ENCODE peak calls at places on chromosome 20, in eight cellular contexts. One of them, this sample, is unnamed.

GRCh38 chr20:16368645-16369292 is 204.5 kb downstream of the KIF16B start:
- DNase-seq in GM23338: peak; percentile 23
- DNase-seq in upper lobe of left lung: no peak
- DNase-seq in Panc1: peak; percentile 7
- DNase-seq in ascending aorta: no peak
- DNase-seq in GM12878: no peak
- DNase-seq in K562: no peak
- DNase-seq in stomach: no peak
- DNase-seq in this sample: no peak

GRCh38 chr20:53023717-53024116 is 51.6 kb downstream of the TSHZ2 start:
- DNase-seq in K562: no peak
- DNase-seq in GM12878: no peak
- DNase-seq in GM23338: no peak
- DNase-seq in ascending aorta: no peak
- DNase-seq in Panc1: no peak
- DNase-seq in stomach: no peak
- DNase-seq in upper lobe of left lung: no peak
- DNase-seq in this sample: no peak

GRCh38 chr20:61494763-61495595 is 242.9 kb downstream of the CDH4 start:
- DNase-seq in stomach: no peak
- DNase-seq in upper lobe of left lung: no peak
- DNase-seq in Panc1: no peak
- DNase-seq in ascending aorta: no peak
- DNase-seq in GM23338: no peak
- DNase-seq in K562: no peak
- DNase-seq in GM12878: no peak
- DNase-seq in this sample: no peak

GRCh38 chr20:19583532-19584175 is 174.4 kb upstream of the RIN2 start:
- DNase-seq in upper lobe of left lung: peak; percentile 77
- DNase-seq in Panc1: peak; percentile 8
- DNase-seq in GM23338: peak; percentile 91
- DNase-seq in stomach: peak; percentile 85
- DNase-seq in GM12878: no peak
- DNase-seq in K562: peak; percentile 56
- DNase-seq in ascending aorta: peak; percentile 82
- DNase-seq in this sample: peak; percentile 87

GRCh38 chr20:23144856-23145255 is 58.7 kb upstream of the CD93 start:
- DNase-seq in ascending aorta: no peak
- DNase-seq in upper lobe of left lung: no peak
- DNase-seq in K562: no peak
- DNase-seq in GM23338: no peak
- DNase-seq in Panc1: no peak
- DNase-seq in stomach: no peak
- DNase-seq in GM12878: no peak
- DNase-seq in this sample: no peak

GRCh38 chr20:53157443-53158408 is 185.6 kb downstream of the TSHZ2 start:
- DNase-seq in Panc1: peak; percentile 13
- DNase-seq in ascending aorta: no peak
- DNase-seq in GM23338: peak; percentile 91
- DNase-seq in upper lobe of left lung: peak; percentile 39
- DNase-seq in stomach: peak; percentile 51
- DNase-seq in K562: peak; percentile 79
- DNase-seq in GM12878: no peak
- DNase-seq in this sample: peak; percentile 70

GRCh38 chr20:4046311-4046924 is 31.1 kb upstream of the RNF24 start:
- DNase-seq in stomach: no peak
- DNase-seq in upper lobe of left lung: peak; percentile 17
- DNase-seq in K562: no peak
- DNase-seq in GM12878: no peak
- DNase-seq in Panc1: no peak
- DNase-seq in ascending aorta: peak; percentile 35
- DNase-seq in GM23338: no peak
- DNase-seq in this sample: no peak

GRCh38 chr20:62708591-62709536 is at the start of gene NTSR1:
- DNase-seq in stomach: no peak
- DNase-seq in ascending aorta: no peak
- DNase-seq in upper lobe of left lung: no peak
- DNase-seq in Panc1: no peak
- DNase-seq in GM23338: peak; percentile 73
- DNase-seq in K562: no peak
- DNase-seq in GM12878: no peak
- DNase-seq in this sample: no peak

GRCh38 chr20:3150908-3151307 is 8.8 kb downstream of the FASTKD5 start:
- DNase-seq in GM12878: no peak
- DNase-seq in upper lobe of left lung: no peak
- DNase-seq in stomach: no peak
- DNase-seq in ascending aorta: no peak
- DNase-seq in K562: no peak
- DNase-seq in Panc1: no peak
- DNase-seq in GM23338: no peak
- DNase-seq in this sample: no peak

GRCh38 chr20:3798405-3798768 is 2.3 kb downstream of the CDC25B start:
- DNase-seq in stomach: no peak
- DNase-seq in GM12878: no peak
- DNase-seq in ascending aorta: no peak
- DNase-seq in GM23338: no peak
- DNase-seq in upper lobe of left lung: no peak
- DNase-seq in K562: no peak
- DNase-seq in Panc1: no peak
- DNase-seq in this sample: no peak

GRCh38 chr20:910132-910839 is 5.8 kb downstream of the ANGPT4 start:
- DNase-seq in ascending aorta: peak; percentile 60
- DNase-seq in GM23338: no peak
- DNase-seq in stomach: no peak
- DNase-seq in GM12878: no peak
- DNase-seq in Panc1: no peak
- DNase-seq in upper lobe of left lung: no peak
- DNase-seq in K562: no peak
- DNase-seq in this sample: no peak

GRCh38 chr20:61313396-61313795 is 61.3 kb downstream of the CDH4 start:
- DNase-seq in stomach: no peak
- DNase-seq in GM12878: no peak
- DNase-seq in Panc1: no peak
- DNase-seq in upper lobe of left lung: no peak
- DNase-seq in GM23338: no peak
- DNase-seq in ascending aorta: no peak
- DNase-seq in K562: no peak
- DNase-seq in this sample: no peak

DNA sequence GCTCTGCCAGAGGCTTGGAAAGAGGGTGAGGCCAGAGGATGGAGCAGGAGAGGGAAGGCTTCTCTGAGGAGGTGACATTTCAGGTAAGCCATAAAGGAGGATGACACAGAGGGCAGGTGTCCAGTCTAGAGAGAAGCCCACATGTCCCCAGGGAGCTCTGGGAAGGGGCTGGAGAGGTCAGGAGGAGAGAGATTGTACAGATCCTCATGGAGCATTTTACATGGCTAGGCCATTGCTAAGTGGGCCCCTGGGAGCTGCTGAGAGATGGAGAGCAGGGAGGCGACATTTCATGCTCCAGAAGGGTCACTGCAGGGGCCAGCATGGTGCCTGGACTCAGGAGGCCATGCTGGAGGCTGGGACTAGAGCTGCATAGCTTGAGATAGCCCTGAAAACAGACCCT is 124.5 kb downstream of the TOX2 start:
- DNase-seq in GM12878: no peak
- DNase-seq in ascending aorta: peak; percentile 40
- DNase-seq in stomach: peak; percentile 15
- DNase-seq in upper lobe of left lung: no peak
- DNase-seq in Panc1: no peak
- DNase-seq in K562: no peak
- DNase-seq in GM23338: no peak
- DNase-seq in this sample: no peak
- H3K4me3 ChIP-seq in GM12878: no peak overlapping the region
- H3K4me3 ChIP-seq in ascending aorta: no peak overlapping the region
- H3K4me3 ChIP-seq in stomach: no peak overlapping the region
- H3K4me3 ChIP-seq in upper lobe of left lung: no peak overlapping the region
- H3K4me3 ChIP-seq in Panc1: no peak overlapping the region
- H3K4me3 ChIP-seq in K562: no peak overlapping the region
- H3K4me3 ChIP-seq in GM23338: no peak overlapping the region
- H3K4me3 ChIP-seq in this sample: no peak overlapping the region

GRCh38 chr20:41152108-41152757 is 14.9 kb downstream of the PLCG1 start:
- DNase-seq in ascending aorta: no peak
- DNase-seq in stomach: no peak
- DNase-seq in upper lobe of left lung: no peak
- DNase-seq in GM12878: no peak
- DNase-seq in GM23338: no peak
- DNase-seq in K562: no peak
- DNase-seq in Panc1: no peak
- DNase-seq in this sample: no peak
- H3K4me1 ChIP-seq in ascending aorta: peaks cover 38% of the 10 kb centered on the region
- H3K4me1 ChIP-seq in stomach: peaks cover 100% of the 10 kb centered on the region
- H3K4me1 ChIP-seq in upper lobe of left lung: peaks cover 98% of the 10 kb centered on the region
- H3K4me1 ChIP-seq in GM12878: peaks cover 39% of the 10 kb centered on the region
- H3K4me1 ChIP-seq in GM23338: peaks cover 11% of the 10 kb centered on the region
- H3K4me1 ChIP-seq in K562: peaks cover 23% of the 10 kb centered on the region
- H3K4me1 ChIP-seq in Panc1: no peaks in the 10 kb centered on the region
- H3K4me1 ChIP-seq in this sample: peaks cover 88% of the 10 kb centered on the region

GRCh38 chr20:25022680-25023079 is 30.1 kb upstream of the APMAP start:
- DNase-seq in GM12878: no peak
- DNase-seq in upper lobe of left lung: peak; percentile 79
- DNase-seq in ascending aorta: peak; percentile 63
- DNase-seq in K562: no peak
- DNase-seq in GM23338: no peak
- DNase-seq in stomach: peak; percentile 92
- DNase-seq in Panc1: no peak
- DNase-seq in this sample: peak; percentile 89
- TF ChIP-seq CTCF in GM12878: no peak
- TF ChIP-seq CTCF in upper lobe of left lung: no peak
- TF ChIP-seq CTCF in ascending aorta: no peak
- TF ChIP-seq CTCF in K562: no peak
- TF ChIP-seq CTCF in GM23338: no peak
- TF ChIP-seq CTCF in stomach: no peak
- TF ChIP-seq CTCF in Panc1: no peak
- TF ChIP-seq CTCF in this sample: no peak

GRCh38 chr20:63970714-63971431 is 1.1 kb upstream of the ZNF512B start:
- DNase-seq in ascending aorta: no peak
- DNase-seq in GM12878: no peak
- DNase-seq in upper lobe of left lung: no peak
- DNase-seq in Panc1: no peak
- DNase-seq in GM23338: no peak
- DNase-seq in stomach: no peak
- DNase-seq in K562: no peak
- DNase-seq in this sample: no peak

GRCh38 chr20:63974402-63975200 is 4.8 kb downstream of the SAMD10 start:
- DNase-seq in K562: no peak
- DNase-seq in GM23338: no peak
- DNase-seq in Panc1: no peak
- DNase-seq in upper lobe of left lung: no peak
- DNase-seq in ascending aorta: no peak
- DNase-seq in stomach: peak; percentile 64
- DNase-seq in GM12878: no peak
- DNase-seq in this sample: peak; percentile 64

GRCh38 chr20:63973160-63973479 is 3.4 kb upstream of the ZNF512B start:
- DNase-seq in GM12878: no peak
- DNase-seq in K562: no peak
- DNase-seq in stomach: no peak
- DNase-seq in GM23338: no peak
- DNase-seq in Panc1: no peak
- DNase-seq in upper lobe of left lung: no peak
- DNase-seq in ascending aorta: no peak
- DNase-seq in this sample: no peak

GRCh38 chr20:63972312-63973159 is 2.8 kb upstream of the ZNF512B start:
- DNase-seq in stomach: no peak
- DNase-seq in K562: no peak
- DNase-seq in GM23338: no peak
- DNase-seq in ascending aorta: no peak
- DNase-seq in GM12878: no peak
- DNase-seq in Panc1: no peak
- DNase-seq in upper lobe of left lung: no peak
- DNase-seq in this sample: no peak

GRCh38 chr20:63973636-63974401 is 4.1 kb upstream of the ZNF512B start:
- DNase-seq in stomach: peak; percentile 90
- DNase-seq in K562: peak; percentile 93
- DNase-seq in ascending aorta: peak; percentile 90
- DNase-seq in GM23338: peak; percentile 91
- DNase-seq in upper lobe of left lung: peak; percentile 91
- DNase-seq in GM12878: no peak
- DNase-seq in Panc1: no peak
- DNase-seq in this sample: peak; percentile 95
- H3K4me3 ChIP-seq in stomach: peak overlapping the region; percentile 32
- H3K4me3 ChIP-seq in K562: peak overlapping the region; percentile 21
- H3K4me3 ChIP-seq in ascending aorta: peak overlapping the region; percentile 52
- H3K4me3 ChIP-seq in GM23338: peak overlapping the region; percentile 63
- H3K4me3 ChIP-seq in upper lobe of left lung: no peak overlapping the region
- H3K4me3 ChIP-seq in GM12878: no peak overlapping the region
- H3K4me3 ChIP-seq in Panc1: peak overlapping the region; percentile 55
- H3K4me3 ChIP-seq in this sample: peak overlapping the region; percentile 43

GRCh38 chr20:49585585-49586245 is 17.8 kb upstream of the PTGIS start:
- DNase-seq in upper lobe of left lung: no peak
- DNase-seq in GM12878: no peak
- DNase-seq in ascending aorta: no peak
- DNase-seq in K562: no peak
- DNase-seq in stomach: no peak
- DNase-seq in Panc1: no peak
- DNase-seq in GM23338: no peak
- DNase-seq in this sample: no peak

GRCh38 chr20:49584418-49585382 is 16.8 kb upstream of the PTGIS start:
- DNase-seq in K562: no peak
- DNase-seq in upper lobe of left lung: no peak
- DNase-seq in Panc1: no peak
- DNase-seq in GM23338: no peak
- DNase-seq in ascending aorta: no peak
- DNase-seq in GM12878: no peak
- DNase-seq in stomach: peak; percentile 69
- DNase-seq in this sample: no peak

GRCh38 chr20:49583343-49583668 is 15.4 kb upstream of the PTGIS start:
- DNase-seq in upper lobe of left lung: no peak
- DNase-seq in GM12878: no peak
- DNase-seq in GM23338: no peak
- DNase-seq in Panc1: no peak
- DNase-seq in K562: no peak
- DNase-seq in ascending aorta: no peak
- DNase-seq in stomach: no peak
- DNase-seq in this sample: no peak

GRCh38 chr20:49582413-49583334 is 14.7 kb upstream of the PTGIS start:
- DNase-seq in K562: no peak
- DNase-seq in stomach: no peak
- DNase-seq in GM12878: no peak
- DNase-seq in GM23338: no peak
- DNase-seq in Panc1: no peak
- DNase-seq in ascending aorta: no peak
- DNase-seq in upper lobe of left lung: no peak
- DNase-seq in this sample: no peak

GRCh38 chr20:49583669-49584417 is 15.9 kb upstream of the PTGIS start:
- DNase-seq in K562: peak; percentile 63
- DNase-seq in stomach: peak; percentile 90
- DNase-seq in ascending aorta: peak; percentile 92
- DNase-seq in Panc1: peak; percentile 13
- DNase-seq in upper lobe of left lung: peak; percentile 56
- DNase-seq in GM23338: no peak
- DNase-seq in GM12878: no peak
- DNase-seq in this sample: no peak
- H3K4me1 ChIP-seq in K562: peaks cover 8% of the 10 kb centered on the region
- H3K4me1 ChIP-seq in stomach: peaks cover 74% of the 10 kb centered on the region
- H3K4me1 ChIP-seq in ascending aorta: peaks cover 83% of the 10 kb centered on the region
- H3K4me1 ChIP-seq in Panc1: peaks cover 33% of the 10 kb centered on the region
- H3K4me1 ChIP-seq in upper lobe of left lung: peaks cover 18% of the 10 kb centered on the region
- H3K4me1 ChIP-seq in GM23338: peaks cover 9% of the 10 kb centered on the region
- H3K4me1 ChIP-seq in GM12878: no peaks in the 10 kb centered on the region
- H3K4me1 ChIP-seq in this sample: peaks cover 37% of the 10 kb centered on the region

GRCh38 chr20:5430670-5431069 is 113.9 kb upstream of the PROKR2 start:
- DNase-seq in GM23338: peak; percentile 37
- DNase-seq in upper lobe of left lung: no peak
- DNase-seq in K562: no peak
- DNase-seq in GM12878: no peak
- DNase-seq in ascending aorta: no peak
- DNase-seq in stomach: no peak
- DNase-seq in Panc1: no peak
- DNase-seq in this sample: no peak
- TF ChIP-seq CTCF in GM23338: peak; percentile 55
- TF ChIP-seq CTCF in upper lobe of left lung: no peak
- TF ChIP-seq CTCF in K562: no peak
- TF ChIP-seq CTCF in GM12878: no peak
- TF ChIP-seq CTCF in ascending aorta: no peak
- TF ChIP-seq CTCF in stomach: no peak
- TF ChIP-seq CTCF in Panc1: peak; percentile 19
- TF ChIP-seq CTCF in this sample: no peak

This sample was measured in upper lobe of right lung.